ENCODE peak calls at places on chromosomes 2 and 18, in four cellular contexts. L is HCT116, E is SK-N-SH, J is HepG2. X is an unnamed sample.

GRCh38 chr18:28963481-28963880 is 786.6 kb upstream of the CDH2 start:
- DNase-seq in L (no peak), E (no peak), J (no peak), X (no peak)

GRCh38 chr2:233801357-233802131 is 23.4 kb downstream of the MROH2A start:
- DNase-seq in L (no peak), E (no peak), J (no peak), X (no peak)

GRCh38 chr2:147135401-147135800 is 709.4 kb upstream of the ACVR2A start:
- DNase-seq in L (no peak), E (no peak), J (no peak), X (no peak)

GRCh38 chr2:97945791-97946190 is 50.0 kb downstream of the TMEM131 start:
- DNase-seq in L (no peak), E (no peak), J (no peak), X (no peak)

GRCh38 chr18:72410399-72410798 is 133.7 kb downstream of the CBLN2 start:
- DNase-seq in L (no peak), E (no peak), J (no peak), X (no peak)

GRCh38 chr2:73640946-73641766 is 1.1 kb downstream of the NAT8 start:
- DNase-seq in L (no peak), E (no peak), J (no peak), X (no peak)

GRCh38 chr18:51185075-51185474 is 12.4 kb downstream of the MEX3C start:
- DNase-seq in L (no peak), E (no peak), J (no peak), X (no peak)

GRCh38 chr2:70978388-70979357 is at the start of gene ANKRD53:
- DNase-seq in L (no peak), E (peak; percentile 27), J (no peak), X (no peak)

GRCh38 chr18:24015897-24016631 is 1.5 kb downstream of the TTC39C start:
- DNase-seq in L (no peak), E (peak; percentile 21), J (no peak), X (no peak)

GRCh38 chr2:56464613-56465012 is 280.8 kb downstream of the CCDC85A start:
- DNase-seq in L (no peak), E (no peak), J (no peak), X (no peak)

GRCh38 chr2:215460682-215461081 is 24.8 kb upstream of the FN1 start:
- DNase-seq in L (no peak), E (no peak), J (peak; percentile 89), X (no peak)

GRCh38 chr2:44579136-44579836 is 217.5 kb downstream of the CAMKMT start:
- DNase-seq in L (no peak), E (no peak), J (no peak), X (no peak)

GRCh38 chr2:203714112-203714511 is 7.7 kb downstream of the CD28 start:
- DNase-seq in L (no peak), E (no peak), J (peak; percentile 74), X (no peak)

GRCh38 chr2:223306371-223306770 is 254.4 kb downstream of the KCNE4 start:
- DNase-seq in L (peak; percentile 28), E (no peak), J (peak; percentile 9), X (no peak)

GRCh38 chr2:172484253-172484652 is 56.9 kb downstream of the ITGA6 start:
- DNase-seq in L (no peak), E (peak; percentile 36), J (peak; percentile 41), X (peak; percentile 36)

GRCh38 chr2:30957591-30957990 is 150.3 kb upstream of the CAPN13 start:
- DNase-seq in L (no peak), E (no peak), J (no peak), X (no peak)

GRCh38 chr2:152171733-152172132 is 3.8 kb downstream of the STAM2 start:
- DNase-seq in L (no peak), E (no peak), J (no peak), X (no peak)

GRCh38 chr18:46624127-46624526 is 32.9 kb downstream of the LOXHD1 start:
- DNase-seq in L (no peak), E (no peak), J (no peak), X (no peak)

GRCh38 chr2:42923632-42924425 is 131.4 kb upstream of the HAAO start:
- DNase-seq in L (no peak), E (no peak), J (no peak), X (no peak)

GRCh38 chr2:127150996-127151395 is 44.0 kb upstream of the BIN1 start:
- DNase-seq in L (no peak), E (no peak), J (no peak), X (no peak)

GRCh38 chr18:10205136-10205535 is 249.3 kb upstream of the APCDD1 start:
- DNase-seq in L (no peak), E (peak; percentile 32), J (no peak), X (no peak)

GRCh38 chr2:224669449-224669848 is 46.7 kb downstream of the CCDC195 start:
- DNase-seq in L (no peak), E (no peak), J (no peak), X (no peak)

GRCh38 chr18:59057969-59058368 is 81.7 kb upstream of the SEC11C start:
- DNase-seq in L (no peak), E (no peak), J (no peak), X (no peak)

GRCh38 chr2:39150102-39150562 is 29.3 kb upstream of the SOS1 start:
- DNase-seq in L (no peak), E (no peak), J (no peak), X (no peak)

GRCh38 chr18:57802166-57802868 is 798 bp downstream of the ATP8B1 start:
- DNase-seq in L (no peak), E (peak; percentile 52), J (no peak), X (no peak)

GRCh38 chr18:67862069-67862468 is 345.5 kb upstream of the DSEL start:
- DNase-seq in L (no peak), E (no peak), J (no peak), X (no peak)

GRCh38 chr2:171166328-171166983 is 5.8 kb upstream of the TLK1 start:
- DNase-seq in L (no peak), E (no peak), J (peak; percentile 91), X (no peak)

GRCh38 chr2:232628466-232629200 is 4.8 kb upstream of the EFHD1 start:
- DNase-seq in L (no peak), E (no peak), J (no peak), X (no peak)

GRCh38 chr2:204643326-204643725 is 98.1 kb downstream of the PARD3B start:
- DNase-seq in L (no peak), E (no peak), J (no peak), X (no peak)

GRCh38 chr2:218875692-218876246 is 4.9 kb upstream of the WNT10A start:
- DNase-seq in L (no peak), E (no peak), J (no peak), X (no peak)

GRCh38 chr2:64488050-64488974 is 34.4 kb downstream of the LGALSL start:
- DNase-seq in L (peak; percentile 55), E (peak; percentile 30), J (peak; percentile 47), X (peak; percentile 25)

GRCh38 chr18:22428672-22429071 is 11.0 kb upstream of the CTAGE1 start:
- DNase-seq in L (no peak), E (no peak), J (no peak), X (peak; percentile 11)

GRCh38 chr18:32310119-32310518 is 120.3 kb downstream of the MEP1B start:
- DNase-seq in L (no peak), E (peak; percentile 24), J (no peak), X (no peak)

GRCh38 chr18:80228051-80228848 is 19.1 kb downstream of the PARD6G start:
- DNase-seq in L (no peak), E (no peak), J (no peak), X (no peak)

GRCh38 chr18:79809482-79810192 is 11.9 kb downstream of the KCNG2 start:
- DNase-seq in L (no peak), E (no peak), J (no peak), X (no peak)

GRCh38 chr2:159525012-159525411 is 91.3 kb downstream of the BAZ2B start:
- DNase-seq in L (no peak), E (no peak), J (no peak), X (no peak)

GRCh38 chr2:25339791-25340339 is 1.9 kb downstream of the DNMT3A start:
- DNase-seq in L (no peak), E (no peak), J (peak; percentile 46), X (no peak)

GRCh38 chr2:180520816-180521595 is 459.4 kb upstream of the UBE2E3 start:
- DNase-seq in L (peak; percentile 22), E (no peak), J (peak; percentile 27), X (no peak)
- TF ChIP-seq JUND in L (peak; percentile 61), E (no peak), J (no peak), X (no peak)

GRCh38 chr2:8662239-8662879 is 19.5 kb upstream of the ID2 start:
- DNase-seq in L (peak; percentile 56), E (peak; percentile 57), J (peak; percentile 63), X (no peak)
- TF ChIP-seq JUND in L (peak; percentile 70), E (no peak), J (no peak), X (no peak)

GRCh38 chr18:48929212-48929612 is 21.6 kb downstream of the SMAD7 start:
- DNase-seq in L (no peak), E (no peak), J (no peak), X (no peak)

GRCh38 chr18:48930926-48931325 is 19.8 kb downstream of the SMAD7 start:
- DNase-seq in L (no peak), E (no peak), J (no peak), X (no peak)

GRCh38 chr18:48929951-48930713 is 20.6 kb downstream of the SMAD7 start:
- DNase-seq in L (no peak), E (peak; percentile 81), J (peak; percentile 99), X (no peak)

GRCh38 chr18:48927286-48928080 is 23.3 kb downstream of the SMAD7 start:
- DNase-seq in L (no peak), E (no peak), J (no peak), X (no peak)

GRCh38 chr18:48928787-48929186 is 22.0 kb downstream of the SMAD7 start:
- DNase-seq in L (no peak), E (peak; percentile 73), J (peak; percentile 65), X (no peak)
- TF ChIP-seq JUND in L (no peak), E (no peak), J (no peak), X (no peak)

GRCh38 chr2:15969214-15969613 is 28.9 kb downstream of the MYCN start:
- DNase-seq in L (no peak), E (no peak), J (no peak), X (no peak)
- TF ChIP-seq JUND in L (no peak), E (no peak), J (no peak), X (no peak)

GRCh38 chr2:165892541-165892940 is 61.0 kb downstream of the TTC21B start:
- DNase-seq in L (no peak), E (no peak), J (no peak), X (no peak)
- TF ChIP-seq JUND in L (no peak), E (no peak), J (no peak), X (no peak)

DNA sequence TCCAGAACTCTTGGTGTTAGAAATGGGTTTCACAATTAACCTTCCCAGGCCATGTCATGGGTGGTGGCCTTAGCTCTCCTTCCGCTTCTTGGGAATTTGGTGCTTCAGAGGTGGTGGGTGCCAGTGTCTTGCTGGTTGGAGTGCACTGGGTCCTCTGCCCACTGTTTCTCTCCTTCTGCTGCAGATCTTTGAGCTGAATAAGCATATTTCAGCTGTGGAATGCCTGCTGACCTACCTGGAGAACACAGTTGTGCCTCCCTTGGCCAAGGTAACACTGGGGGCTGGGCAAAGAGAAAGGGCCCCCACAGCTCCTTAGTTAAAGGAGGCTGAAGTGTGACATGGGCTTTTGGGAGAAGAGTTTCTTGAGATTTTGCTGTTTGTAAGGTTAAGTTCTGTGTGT is 32.0 kb upstream of the PRLH start:
- DNase-seq in L (no peak), E (no peak), J (no peak), X (no peak)
- TF ChIP-seq JUND in L (no peak), E (no peak), J (no peak), X (no peak)

GRCh38 chr18:76383636-76384035 is 111.4 kb downstream of the ZNF516 start:
- DNase-seq in L (no peak), E (no peak), J (no peak), X (no peak)
- TF ChIP-seq JUND in L (no peak), E (no peak), J (no peak), X (no peak)